ENCODE peak calls at places on chromosomes 13 and 19, in seven cellular contexts. E, P, O, Q, A, F and K are unnamed samples.

GRCh38 chr19:15280915-15281683 is 48.9 kb upstream of the EPHX3 start:
- DNase-seq in F (peak), A (no peak), P (peak), E (peak), Q (peak), O (peak), K (no peak)

GRCh38 chr19:3479177-3479818 is 1.0 kb downstream of the SMIM24 start:
- DNase-seq in E (no peak), P (no peak), O (peak), A (no peak), Q (peak), F (peak), K (no peak)

GRCh38 chr19:45507864-45508680 is 793 bp downstream of the VASP start:
- DNase-seq in Q (peak), E (no peak), A (no peak), O (no peak), P (no peak), F (peak), K (no peak)

GRCh38 chr13:96089749-96090239 is at the start of gene HS6ST3:
- DNase-seq in Q (peak), F (peak), E (peak), A (no peak), O (peak), P (no peak), K (no peak)

GRCh38 chr13:39251340-39251739 is 213.1 kb downstream of the NHLRC3 start:
- DNase-seq in E (no peak), F (no peak), A (no peak), P (no peak), O (no peak), Q (no peak), K (no peak)

GRCh38 chr19:15091918-15092753 is 10.1 kb downstream of the OR1I1 start:
- DNase-seq in O (peak), A (peak), F (peak), E (peak), P (peak), Q (peak), K (no peak)

GRCh38 chr19:41882568-41883462 is at the start of gene ARHGEF1:
- DNase-seq in F (peak), Q (peak), O (no peak), E (peak), A (peak), P (peak), K (no peak)

GRCh38 chr19:2188708-2189385 is 25.1 kb downstream of the DOT1L start:
- DNase-seq in P (no peak), Q (peak), O (no peak), F (peak), A (no peak), E (no peak), K (no peak)

GRCh38 chr13:112077729-112078128 is 10.8 kb downstream of the SOX1 start:
- DNase-seq in P (no peak), F (no peak), O (no peak), E (no peak), Q (no peak), A (no peak), K (no peak)

GRCh38 chr19:20365146-20365545 is 198.1 kb downstream of the ZNF486 start:
- DNase-seq in P (no peak), A (no peak), O (no peak), Q (peak), E (no peak), F (no peak), K (no peak)

GRCh38 chr19:18006895-18007604 is 920 bp upstream of the ARRDC2 start:
- DNase-seq in E (peak), O (peak), A (peak), F (peak), Q (peak), P (peak), K (no peak)

GRCh38 chr13:79404985-79405384 is 1.1 kb downstream of the RBM26 start:
- DNase-seq in O (no peak), A (no peak), E (no peak), P (no peak), F (peak), Q (no peak), K (no peak)

GRCh38 chr13:77262198-77262597 is 64.7 kb downstream of the MYCBP2 start:
- DNase-seq in E (no peak), F (no peak), P (no peak), A (no peak), O (no peak), Q (no peak), K (no peak)

GRCh38 chr13:49927755-49928154 is 8.4 kb downstream of the SPRYD7 start:
- DNase-seq in F (peak), O (no peak), E (peak), Q (peak), A (no peak), P (no peak), K (no peak)

GRCh38 chr19:57465680-57466381 is 8.9 kb upstream of the VN1R1 start:
- DNase-seq in E (peak), F (peak), O (peak), P (no peak), A (no peak), Q (peak), K (no peak)

GRCh38 chr19:37954421-37954874 is 47.4 kb downstream of the SIPA1L3 start:
- DNase-seq in O (no peak), P (no peak), F (no peak), E (no peak), A (no peak), Q (no peak), K (no peak)

GRCh38 chr13:101649490-101650126 is 197.1 kb downstream of the ITGBL1 start:
- DNase-seq in O (no peak), A (no peak), Q (peak), F (peak), E (peak), P (no peak), K (no peak)

GRCh38 chr19:48186541-48186991 is 16.1 kb downstream of the ZSWIM9 start:
- DNase-seq in P (no peak), O (no peak), A (no peak), Q (no peak), E (no peak), F (no peak), K (no peak)

GRCh38 chr13:25406377-25406776 is 34.6 kb downstream of the ATP8A2 start:
- DNase-seq in E (no peak), Q (peak), A (no peak), O (peak), P (no peak), F (peak), K (no peak)

GRCh38 chr19:6639439-6639838 is 30.5 kb downstream of the TNFSF14 start:
- DNase-seq in F (peak), P (no peak), E (no peak), A (no peak), Q (peak), O (no peak), K (no peak)

GRCh38 chr13:95073826-95074345 is 227.4 kb downstream of the ABCC4 start:
- DNase-seq in Q (peak), A (no peak), E (peak), O (no peak), F (peak), P (no peak), K (no peak)

GRCh38 chr13:52846567-52847321 is 1.7 kb downstream of the PCDH8 start:
- DNase-seq in A (no peak), P (peak), Q (peak), O (peak), F (no peak), E (peak), K (no peak)

GRCh38 chr13:76637651-76638111 is 248.5 kb downstream of the KCTD12 start:
- DNase-seq in O (no peak), A (no peak), P (no peak), Q (peak), F (peak), E (peak), K (no peak)

GRCh38 chr19:11410682-11411081 is 8.4 kb downstream of the RGL3 start:
- DNase-seq in O (no peak), Q (peak), F (peak), P (no peak), A (no peak), E (no peak), K (no peak)

GRCh38 chr19:1395194-1396018 is 5.9 kb downstream of the GAMT start:
- DNase-seq in E (no peak), A (no peak), Q (no peak), O (no peak), F (no peak), P (no peak), K (no peak)

GRCh38 chr13:91722267-91722884 is 324.0 kb downstream of the GPC5 start:
- DNase-seq in Q (no peak), O (peak), E (peak), F (peak), P (no peak), A (no peak), K (no peak)

GRCh38 chr13:34542321-34542720 is 399.7 kb upstream of the NBEA start:
- DNase-seq in O (no peak), Q (no peak), P (no peak), E (no peak), A (no peak), F (no peak), K (no peak)

GRCh38 chr13:113920606-113921306 is 53.1 kb downstream of the C13orf46 start:
- DNase-seq in Q (no peak), E (no peak), A (no peak), P (peak), O (no peak), F (no peak), K (no peak)

GRCh38 chr13:95624020-95624419 is 20.5 kb downstream of the DZIP1 start:
- DNase-seq in P (no peak), F (peak), A (no peak), O (peak), E (peak), Q (peak), K (no peak)

GRCh38 chr13:43564941-43565340 is 221.8 kb downstream of the ENOX1 start:
- DNase-seq in Q (no peak), P (no peak), F (no peak), A (no peak), O (no peak), E (no peak), K (no peak)

GRCh38 chr13:77896536-77896935 is 22.1 kb downstream of the EDNRB start:
- DNase-seq in F (peak), A (no peak), O (peak), Q (no peak), P (no peak), E (peak), K (peak)

GRCh38 chr13:70856706-70857105 is 748.5 kb upstream of the KLHL1 start:
- DNase-seq in Q (no peak), P (no peak), E (no peak), O (no peak), A (no peak), F (no peak), K (no peak)

GRCh38 chr19:48873476-48874308 is 1.5 kb downstream of the PPP1R15A start:
- DNase-seq in E (peak), A (no peak), O (peak), Q (no peak), F (no peak), P (no peak), K (no peak)

GRCh38 chr19:44643605-44644390 is at the start of gene PVR:
- DNase-seq in F (peak), E (peak), A (no peak), O (peak), P (peak), Q (peak), K (peak)